ENCODE peak calls at places on chromosomes 6 and 20, in nine cellular contexts. F is stimulated activated CD4-positive, alpha-beta T cell treated with anti-CD3 and anti-CD28 coated beads, Interleukin-15, amount 100 ng/mL, for 1 hour; Z is activated CD4-positive, alpha-beta T cell treated with anti-CD3 and anti-CD28 coated beads, Interleukin-2, amount 50 U/mL, for 1 hour; X is activated naive CD4-positive, alpha-beta T cell treated with anti-CD3 and anti-CD28 coated beads, Interleukin-2, amount 50 U/mL, for 16 hours; W is iris pigment epithelial cell; H is GM03348; Q is RPMI8226; I is HFFc6; Y is AG08396. R is an unnamed sample.

GRCh38 chr6:105911106-105911629 is 175.0 kb upstream of the PRDM1 start:
- DNase-seq in Z (no peak), W (no peak), Q (peak), Y (no peak), X (no peak), H (no peak), I (no peak), F (no peak), R (peak)

GRCh38 chr6:3946779-3947178 is 97.6 kb downstream of the FAM50B start:
- DNase-seq in X (no peak), H (peak), I (no peak), Z (no peak), F (no peak), Q (no peak), Y (no peak), W (no peak), R (no peak)

GRCh38 chr20:5844063-5844681 is 94.0 kb downstream of the SHLD1 start:
- DNase-seq in W (peak), H (peak), F (no peak), I (no peak), Z (no peak), Y (no peak), X (peak), Q (no peak), R (no peak)

GRCh38 chr6:170344631-170345576 is 38.3 kb downstream of the FAM120B start:
- DNase-seq in H (peak), I (peak), Z (no peak), F (no peak), X (no peak), W (peak), Q (no peak), Y (peak), R (no peak)

GRCh38 chr6:5540375-5540774 is 279.1 kb downstream of the FARS2 start:
- DNase-seq in I (no peak), Z (no peak), Y (no peak), F (no peak), H (peak), W (no peak), Q (no peak), X (no peak), R (no peak)

GRCh38 chr6:12137480-12137879 is 125.4 kb downstream of the HIVEP1 start:
- DNase-seq in X (no peak), Y (peak), H (peak), W (peak), I (peak), Q (peak), F (no peak), Z (no peak), R (no peak)

GRCh38 chr20:61932711-61933480 is 132.8 kb downstream of the TAF4 start:
- DNase-seq in X (peak), Z (no peak), W (no peak), Y (no peak), F (no peak), H (no peak), I (no peak), Q (no peak), R (no peak)

GRCh38 chr20:891121-892080 is 24.7 kb downstream of the ANGPT4 start:
- DNase-seq in Z (no peak), X (no peak), H (no peak), I (no peak), F (no peak), Q (no peak), Y (no peak), W (peak), R (no peak)

GRCh38 chr6:100267002-100267401 is 197.7 kb downstream of the SIM1 start:
- DNase-seq in Y (no peak), I (no peak), Q (no peak), F (no peak), X (no peak), H (no peak), W (no peak), Z (no peak), R (no peak)

GRCh38 chr20:15449061-15449460 is 1111.6 kb upstream of the FLRT3 start:
- DNase-seq in H (no peak), Z (no peak), I (no peak), F (no peak), Y (no peak), X (no peak), W (no peak), Q (no peak), R (no peak)

GRCh38 chr20:63519765-63520593 is 586 bp upstream of the PPDPF start:
- DNase-seq in Z (peak), X (peak), H (peak), Q (peak), W (peak), I (peak), F (peak), Y (peak), R (peak)

GRCh38 chr6:11143394-11144371 is 32.2 kb upstream of the ERVFRD-1 start:
- DNase-seq in H (peak), W (peak), Y (peak), X (no peak), F (no peak), Z (no peak), Q (no peak), I (peak), R (no peak)

GRCh38 chr6:2498224-2498623 is 252.5 kb downstream of the MYLK4 start:
- DNase-seq in Y (no peak), Q (no peak), I (no peak), H (no peak), X (no peak), W (no peak), Z (no peak), F (no peak), R (no peak)

GRCh38 chr6:44650947-44651346 is 263.4 kb downstream of the CDC5L start:
- DNase-seq in X (no peak), F (no peak), H (peak), I (peak), Q (no peak), Y (peak), W (peak), Z (no peak), R (no peak)

GRCh38 chr20:58495623-58496428 is 19.4 kb downstream of the APCDD1L start:
- DNase-seq in X (no peak), Y (no peak), F (no peak), I (no peak), H (no peak), Z (no peak), W (no peak), Q (no peak), R (no peak)

GRCh38 chr6:10838794-10839333 is 525 bp upstream of the MAK start:
- DNase-seq in H (no peak), I (no peak), Y (no peak), Q (no peak), F (no peak), W (no peak), Z (no peak), X (no peak), R (peak)

GRCh38 chr20:3123542-3123941 is 36.1 kb downstream of the FASTKD5 start:
- DNase-seq in H (no peak), Z (no peak), X (no peak), W (no peak), I (no peak), Q (no peak), Y (no peak), F (no peak), R (no peak)

GRCh38 chr20:46784450-46785127 is 75.1 kb downstream of the SLC2A10 start:
- DNase-seq in W (peak), Z (no peak), Q (no peak), F (no peak), Y (peak), I (peak), X (no peak), H (peak), R (no peak)

GRCh38 chr6:91291071-91291470 is 704.2 kb upstream of the MAP3K7 start:
- DNase-seq in F (no peak), I (no peak), H (no peak), W (peak), Q (no peak), Y (no peak), X (no peak), Z (no peak), R (no peak)

GRCh38 chr20:40489886-40490285 is 199.2 kb downstream of the MAFB start:
- DNase-seq in Q (no peak), Z (no peak), I (no peak), Y (no peak), X (no peak), F (no peak), H (peak), W (peak), R (no peak)

GRCh38 chr6:24428615-24429014 is 25.9 kb downstream of the MRS2 start:
- DNase-seq in W (peak), Q (no peak), H (peak), I (peak), Y (peak), X (no peak), Z (no peak), F (no peak), R (no peak)

GRCh38 chr6:33683051-33683571 is 28.4 kb downstream of the UQCC2 start:
- DNase-seq in F (peak), I (no peak), H (no peak), Q (no peak), W (no peak), Y (no peak), Z (peak), X (peak), R (no peak)

GRCh38 chr6:141133836-141134235 is 998.9 kb upstream of the GJE1 start:
- DNase-seq in X (no peak), Z (no peak), I (no peak), W (no peak), Y (no peak), H (no peak), Q (peak), F (no peak), R (no peak)

GRCh38 chr6:78910611-78911134 is 43.3 kb downstream of the IRAK1BP1 start:
- DNase-seq in Y (peak), F (no peak), X (no peak), Q (no peak), I (no peak), Z (no peak), W (peak), H (peak), R (no peak)

GRCh38 chr6:28580484-28580883 is 54.8 kb downstream of the GPX5 start:
- DNase-seq in H (no peak), Z (no peak), Q (no peak), W (no peak), Y (no peak), I (no peak), X (no peak), F (no peak), R (no peak)

GRCh38 chr20:257419-257818 is at the start of gene DEFB132:
- DNase-seq in H (no peak), F (no peak), I (no peak), W (no peak), X (no peak), Y (no peak), Q (no peak), Z (no peak), R (no peak)

GRCh38 chr6:141029908-141030307 is 1102.8 kb upstream of the GJE1 start:
- DNase-seq in F (no peak), W (peak), Y (no peak), Z (no peak), H (no peak), I (no peak), Q (no peak), X (no peak), R (no peak)

GRCh38 chr6:33740794-33741193 is 5.9 kb downstream of the IP6K3 start:
- DNase-seq in Z (no peak), I (no peak), F (no peak), H (no peak), Y (no peak), W (no peak), X (no peak), Q (no peak), R (no peak)